ENCODE peak calls at places on chromosomes 13 and 19, in eight cellular contexts. I, Y, Q, O, M, R, U and S are unnamed samples.

GRCh38 chr13:21435710-21436151 is 23.4 kb downstream of the ZDHHC20 start:
- DNase-seq in I (no peak), Y (peak; percentile 62), Q (peak; percentile 84), O (no peak), M (peak; percentile 57), R (peak; percentile 83), U (peak; percentile 90), S (no peak)

GRCh38 chr13:85709721-85710120 is 89.5 kb downstream of the SLITRK6 start:
- DNase-seq in I (no peak), Y (peak; percentile 57), Q (no peak), O (no peak), M (no peak), R (no peak), U (no peak), S (no peak)

GRCh38 chr13:51577690-51578089 is 6.6 kb upstream of the WDFY2 start:
- DNase-seq in I (no peak), Y (peak; percentile 7), Q (no peak), O (no peak), M (no peak), R (no peak), U (no peak), S (no peak)

GRCh38 chr19:56314018-56314583 is 538 bp downstream of the ZSCAN5A start:
- DNase-seq in I (no peak), Y (peak; percentile 18), Q (peak; percentile 12), O (no peak), M (no peak), R (peak; percentile 10), U (no peak), S (no peak)

GRCh38 chr13:40613192-40613818 is 53.1 kb downstream of the FOXO1 start:
- DNase-seq in I (no peak), Y (no peak), Q (no peak), O (no peak), M (peak; percentile 43), R (no peak), U (no peak), S (no peak)

GRCh38 chr13:102261809-102262208 is 140.0 kb downstream of the FGF14 start:
- DNase-seq in I (no peak), Y (no peak), Q (no peak), O (no peak), M (no peak), R (no peak), U (no peak), S (no peak)

GRCh38 chr13:26558912-26559485 is 1.5 kb downstream of the WASF3 start:
- DNase-seq in I (no peak), Y (no peak), Q (no peak), O (no peak), M (no peak), R (no peak), U (no peak), S (no peak)

GRCh38 chr13:61110804-61111203 is 304.8 kb downstream of the PCDH20 start:
- DNase-seq in I (no peak), Y (peak; percentile 63), Q (no peak), O (no peak), M (no peak), R (no peak), U (no peak), S (no peak)

GRCh38 chr13:33172400-33172799 is 113.2 kb downstream of the STARD13 start:
- DNase-seq in I (no peak), Y (no peak), Q (peak; percentile 84), O (no peak), M (no peak), R (no peak), U (peak; percentile 89), S (no peak)

GRCh38 chr19:15111758-15112157 is 4.6 kb downstream of the SYDE1 start:
- DNase-seq in I (no peak), Y (no peak), Q (no peak), O (no peak), M (no peak), R (no peak), U (no peak), S (no peak)

GRCh38 chr13:50292082-50292481 is 276.8 kb downstream of the KCNRG start:
- DNase-seq in I (no peak), Y (no peak), Q (no peak), O (no peak), M (no peak), R (no peak), U (no peak), S (no peak)

GRCh38 chr13:59780058-59780457 is 383.7 kb downstream of the DIAPH3 start:
- DNase-seq in I (no peak), Y (peak; percentile 47), Q (no peak), O (no peak), M (no peak), R (peak; percentile 28), U (peak; percentile 24), S (no peak)

GRCh38 chr19:39792999-39793546 is 14.4 kb downstream of the LEUTX start:
- DNase-seq in I (peak; percentile 72), Y (peak; percentile 64), Q (peak; percentile 71), O (peak; percentile 69), M (peak; percentile 86), R (peak; percentile 39), U (peak; percentile 90), S (peak; percentile 83)

GRCh38 chr13:110638814-110639806 is 23.8 kb downstream of the NAXD start:
- DNase-seq in I (no peak), Y (no peak), Q (no peak), O (no peak), M (no peak), R (no peak), U (no peak), S (no peak)

GRCh38 chr13:102724923-102725322 is 30.1 kb upstream of the METTL21C start:
- DNase-seq in I (no peak), Y (peak; percentile 56), Q (peak; percentile 54), O (no peak), M (no peak), R (peak; percentile 38), U (peak; percentile 69), S (no peak)

GRCh38 chr13:36814465-36814864 is 4.6 kb upstream of the RFXAP start:
- DNase-seq in I (peak; percentile 22), Y (no peak), Q (no peak), O (no peak), M (no peak), R (no peak), U (peak; percentile 17), S (no peak)

GRCh38 chr19:10113592-10113963 is 2.1 kb downstream of the P2RY11 start:
- DNase-seq in I (no peak), Y (peak; percentile 15), Q (no peak), O (no peak), M (no peak), R (no peak), U (peak; percentile 10), S (no peak)

DNA sequence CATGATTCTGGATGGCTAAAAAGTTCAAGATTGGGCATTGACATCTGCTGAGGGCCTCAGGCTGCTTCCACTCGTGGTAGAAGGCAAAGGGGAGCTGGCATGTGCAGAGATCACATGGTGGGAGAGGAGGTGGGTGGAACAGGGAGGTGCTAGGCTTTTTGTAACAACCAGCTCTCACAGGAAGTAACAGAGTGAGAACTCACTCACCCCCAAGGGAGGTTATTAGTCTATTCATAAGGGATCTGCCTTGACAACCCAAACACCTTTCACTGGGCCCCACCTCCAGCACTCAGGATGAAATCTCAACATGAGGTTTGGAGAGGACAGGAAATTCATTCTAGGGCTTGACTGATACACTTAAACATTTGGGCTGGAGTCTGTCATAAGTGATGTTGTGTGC is 197.7 kb upstream of the RNF113B start:
- DNase-seq in I (no peak), Y (no peak), Q (no peak), O (no peak), M (no peak), R (no peak), U (no peak), S (no peak)
- TF ChIP-seq CTCF in I (no peak), Y (no peak), Q (no peak), O (no peak), M (no peak), R (no peak), U (no peak), S (no peak)

GRCh38 chr13:78131811-78132210 is 213.2 kb upstream of the EDNRB start:
- DNase-seq in I (no peak), Y (peak; percentile 6), Q (no peak), O (no peak), M (no peak), R (no peak), U (peak; percentile 32), S (no peak)
- TF ChIP-seq CTCF in I (peak; percentile 37), Y (no peak), Q (peak; percentile 56), O (no peak), M (no peak), R (peak; percentile 76), U (peak; percentile 33), S (peak; percentile 41)

GRCh38 chr13:112062047-112062618 is 4.8 kb upstream of the SOX1 start:
- DNase-seq in I (no peak), Y (no peak), Q (no peak), O (no peak), M (no peak), R (no peak), U (no peak), S (no peak)

GRCh38 chr13:112061367-112062046 is 5.4 kb upstream of the SOX1 start:
- DNase-seq in I (no peak), Y (no peak), Q (no peak), O (no peak), M (no peak), R (no peak), U (no peak), S (no peak)

GRCh38 chr13:112063309-112063626 is 3.7 kb upstream of the SOX1 start:
- DNase-seq in I (no peak), Y (no peak), Q (no peak), O (no peak), M (no peak), R (no peak), U (no peak), S (no peak)

GRCh38 chr13:112063807-112064206 is 3.1 kb upstream of the SOX1 start:
- DNase-seq in I (no peak), Y (no peak), Q (no peak), O (no peak), M (no peak), R (no peak), U (no peak), S (no peak)

GRCh38 chr13:112062619-112063308 is 4.2 kb upstream of the SOX1 start:
- DNase-seq in I (no peak), Y (no peak), Q (no peak), O (no peak), M (no peak), R (no peak), U (no peak), S (peak; percentile 69)
- TF ChIP-seq CTCF in I (no peak), Y (no peak), Q (no peak), O (no peak), M (no peak), R (no peak), U (no peak), S (peak; percentile 73)

GRCh38 chr19:46860125-46860845 is 512 bp upstream of the ARHGAP35 start:
- DNase-seq in I (peak; percentile 100), Y (peak; percentile 94), Q (peak; percentile 99), O (peak; percentile 98), M (peak; percentile 95), R (peak; percentile 99), U (peak; percentile 99), S (peak; percentile 93)

GRCh38 chr19:46859637-46860124 is 1.1 kb upstream of the ARHGAP35 start:
- DNase-seq in I (no peak), Y (peak; percentile 51), Q (peak; percentile 71), O (peak; percentile 76), M (no peak), R (peak; percentile 70), U (peak; percentile 91), S (no peak)

GRCh38 chr19:46860846-46861690 is at the start of gene ARHGAP35:
- DNase-seq in I (peak; percentile 32), Y (peak; percentile 78), Q (no peak), O (peak; percentile 72), M (peak; percentile 95), R (no peak), U (peak; percentile 86), S (peak; percentile 59)

GRCh38 chr19:46852830-46853229 is 2.2 kb upstream of the AP2S1 start:
- DNase-seq in I (no peak), Y (no peak), Q (no peak), O (no peak), M (no peak), R (no peak), U (no peak), S (no peak)

GRCh38 chr19:46856062-46857022 is 4.5 kb upstream of the ARHGAP35 start:
- DNase-seq in I (peak; percentile 96), Y (peak; percentile 90), Q (peak; percentile 95), O (peak; percentile 98), M (peak; percentile 92), R (peak; percentile 96), U (peak; percentile 97), S (peak; percentile 84)
- TF ChIP-seq CTCF in I (peak; percentile 95), Y (peak; percentile 82), Q (peak; percentile 88), O (no peak), M (peak; percentile 76), R (peak; percentile 80), U (peak; percentile 81), S (peak; percentile 70)